ENCODE peak calls at places on chromosomes 4 and X, in four cellular contexts. One of them, this sample, is unnamed.

GRCh38 chr4:159018062-159018629 is 84.7 kb upstream of the RAPGEF2 start:
- DNase-seq in stimulated activated naive CD8-positive, alpha-beta T cell treated with anti-CD3 and anti-CD28 coated beads, Interleukin-15, Interleukin-2, amounts not matched to agents 100 U/mL and 50 U/mL, for 24 hours: no peak
- DNase-seq in NCI-H774: no peak
- DNase-seq in astrocyte of the spinal cord: no peak
- DNase-seq in this sample: no peak

GRCh38 chr4:182338059-182338458 is 94.9 kb downstream of the TENM3 start:
- DNase-seq in stimulated activated naive CD8-positive, alpha-beta T cell treated with anti-CD3 and anti-CD28 coated beads, Interleukin-15, Interleukin-2, amounts not matched to agents 100 U/mL and 50 U/mL, for 24 hours: no peak
- DNase-seq in NCI-H774: no peak
- DNase-seq in astrocyte of the spinal cord: peak
- DNase-seq in this sample: no peak

GRCh38 chrX:19225906-19226305 is 103.6 kb upstream of the ADGRG2 start:
- DNase-seq in stimulated activated naive CD8-positive, alpha-beta T cell treated with anti-CD3 and anti-CD28 coated beads, Interleukin-15, Interleukin-2, amounts not matched to agents 100 U/mL and 50 U/mL, for 24 hours: no peak
- DNase-seq in NCI-H774: no peak
- DNase-seq in astrocyte of the spinal cord: peak
- DNase-seq in this sample: no peak

GRCh38 chrX:77788050-77788449 is 2.0 kb upstream of the ATRX start:
- DNase-seq in stimulated activated naive CD8-positive, alpha-beta T cell treated with anti-CD3 and anti-CD28 coated beads, Interleukin-15, Interleukin-2, amounts not matched to agents 100 U/mL and 50 U/mL, for 24 hours: no peak
- DNase-seq in NCI-H774: no peak
- DNase-seq in astrocyte of the spinal cord: no peak
- DNase-seq in this sample: no peak

GRCh38 chr4:89268572-89269180 is 38.9 kb downstream of the GPRIN3 start:
- DNase-seq in stimulated activated naive CD8-positive, alpha-beta T cell treated with anti-CD3 and anti-CD28 coated beads, Interleukin-15, Interleukin-2, amounts not matched to agents 100 U/mL and 50 U/mL, for 24 hours: no peak
- DNase-seq in NCI-H774: no peak
- DNase-seq in astrocyte of the spinal cord: no peak
- DNase-seq in this sample: no peak

GRCh38 chr4:123699823-123700822 is 303.5 kb downstream of the SPRY1 start:
- DNase-seq in stimulated activated naive CD8-positive, alpha-beta T cell treated with anti-CD3 and anti-CD28 coated beads, Interleukin-15, Interleukin-2, amounts not matched to agents 100 U/mL and 50 U/mL, for 24 hours: no peak
- DNase-seq in NCI-H774: no peak
- DNase-seq in astrocyte of the spinal cord: peak
- DNase-seq in this sample: no peak

GRCh38 chrX:68681443-68681941 is 34.0 kb downstream of the STARD8 start:
- DNase-seq in stimulated activated naive CD8-positive, alpha-beta T cell treated with anti-CD3 and anti-CD28 coated beads, Interleukin-15, Interleukin-2, amounts not matched to agents 100 U/mL and 50 U/mL, for 24 hours: peak
- DNase-seq in NCI-H774: no peak
- DNase-seq in astrocyte of the spinal cord: peak
- DNase-seq in this sample: no peak

GRCh38 chr4:4625488-4625887 is 83.6 kb upstream of the STX18 start:
- DNase-seq in stimulated activated naive CD8-positive, alpha-beta T cell treated with anti-CD3 and anti-CD28 coated beads, Interleukin-15, Interleukin-2, amounts not matched to agents 100 U/mL and 50 U/mL, for 24 hours: no peak
- DNase-seq in NCI-H774: no peak
- DNase-seq in astrocyte of the spinal cord: peak
- DNase-seq in this sample: no peak

GRCh38 chrX:68945081-68945602 is 116.3 kb downstream of the EFNB1 start:
- DNase-seq in stimulated activated naive CD8-positive, alpha-beta T cell treated with anti-CD3 and anti-CD28 coated beads, Interleukin-15, Interleukin-2, amounts not matched to agents 100 U/mL and 50 U/mL, for 24 hours: no peak
- DNase-seq in NCI-H774: no peak
- DNase-seq in astrocyte of the spinal cord: no peak
- DNase-seq in this sample: no peak